ENCODE peak calls at places on chromosomes 16 and 17, in four cellular contexts. One of them, this sample, is unnamed.

GRCh38 chr17:82228842-82229685 is at the start of gene SLC16A3:
- DNase-seq in K562: no peak
- DNase-seq in A549: no peak
- DNase-seq in GM12878: no peak
- DNase-seq in this sample: no peak

GRCh38 chr17:57186231-57187019 is 69.9 kb upstream of the MSI2 start:
- DNase-seq in K562: no peak
- DNase-seq in A549: no peak
- DNase-seq in GM12878: no peak
- DNase-seq in this sample: no peak

GRCh38 chr17:1323336-1323735 is 43.9 kb downstream of the TRARG1 start:
- DNase-seq in K562: peak; percentile 40
- DNase-seq in A549: no peak
- DNase-seq in GM12878: no peak
- DNase-seq in this sample: no peak

GRCh38 chr16:7615565-7615964 is 282.9 kb downstream of the RBFOX1 start:
- DNase-seq in K562: peak; percentile 32
- DNase-seq in A549: no peak
- DNase-seq in GM12878: no peak
- DNase-seq in this sample: no peak

GRCh38 chr16:2194852-2195315 is 1.5 kb downstream of the CASKIN1 start:
- DNase-seq in K562: peak; percentile 83
- DNase-seq in A549: peak; percentile 69
- DNase-seq in GM12878: peak; percentile 11
- DNase-seq in this sample: peak; percentile 67

GRCh38 chr17:68981288-68981687 is 26.1 kb upstream of the ABCA8 start:
- DNase-seq in K562: no peak
- DNase-seq in A549: no peak
- DNase-seq in GM12878: peak; percentile 32
- DNase-seq in this sample: peak; percentile 20

GRCh38 chr16:86572041-86572521 is 5.5 kb downstream of the FOXC2 start:
- DNase-seq in K562: no peak
- DNase-seq in A549: no peak
- DNase-seq in GM12878: no peak
- DNase-seq in this sample: no peak

GRCh38 chr16:27544671-27545070 is 5.0 kb downstream of the GTF3C1 start:
- DNase-seq in K562: no peak
- DNase-seq in A549: no peak
- DNase-seq in GM12878: no peak
- DNase-seq in this sample: no peak

DNA sequence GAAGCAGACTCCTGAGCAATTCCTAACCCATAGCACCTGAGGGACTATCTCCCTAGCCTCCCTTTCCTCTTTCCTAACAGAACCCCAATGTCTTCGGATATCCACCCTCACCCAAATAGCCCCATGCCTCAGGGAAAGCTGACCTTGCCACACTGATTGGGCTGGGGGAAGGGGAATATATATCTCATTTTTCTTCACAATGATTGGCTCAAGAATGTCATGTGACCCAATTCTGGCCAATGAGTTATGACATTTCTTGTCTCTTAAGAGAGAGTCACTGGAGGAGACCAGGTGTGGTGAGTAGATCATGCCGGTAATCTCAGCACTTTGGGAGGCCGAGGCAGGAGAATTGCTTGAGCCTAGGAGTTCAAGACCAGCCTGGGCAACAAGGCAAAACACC is 71.9 kb upstream of the NLK start:
- DNase-seq in K562: peak; percentile 78
- DNase-seq in A549: no peak
- DNase-seq in GM12878: no peak
- DNase-seq in this sample: no peak
- TF ChIP-seq MYC in K562: no peak
- TF ChIP-seq MYC in A549: no peak
- TF ChIP-seq MYC in GM12878: no peak
- TF ChIP-seq MYC in this sample: no peak

GRCh38 chr16:24514096-24514495 is 25.3 kb upstream of the RBBP6 start:
- DNase-seq in K562: no peak
- DNase-seq in A549: no peak
- DNase-seq in GM12878: no peak
- DNase-seq in this sample: no peak
- TF ChIP-seq HDAC2 in K562: no peak
- TF ChIP-seq HDAC2 in A549: no peak
- TF ChIP-seq HDAC2 in GM12878: no peak
- TF ChIP-seq HDAC2 in this sample: no peak

DNA sequence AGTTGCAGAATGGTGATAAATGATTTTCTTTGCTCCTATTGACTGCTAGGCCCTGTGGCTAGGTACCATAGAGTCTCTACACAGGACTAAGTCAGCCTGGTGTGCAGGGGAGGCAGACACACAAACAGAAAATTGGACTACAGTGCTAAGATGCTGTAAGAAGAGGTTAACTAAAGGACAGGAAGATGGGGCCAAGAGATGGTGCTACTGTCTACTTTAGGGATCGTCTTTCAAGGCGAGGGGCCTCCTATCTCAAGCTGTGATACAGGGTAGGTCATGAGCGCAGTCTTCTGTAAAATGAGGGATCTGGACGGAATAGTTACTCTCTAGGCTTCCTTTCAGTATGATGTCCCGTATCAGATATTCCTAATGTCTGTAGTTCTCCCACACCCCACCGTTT is 817 bp downstream of the NME1 start:
- DNase-seq in K562: peak; percentile 52
- DNase-seq in A549: no peak
- DNase-seq in GM12878: no peak
- DNase-seq in this sample: no peak
- TF ChIP-seq MYC in K562: no peak
- TF ChIP-seq MYC in A549: no peak
- TF ChIP-seq MYC in GM12878: no peak
- TF ChIP-seq MYC in this sample: no peak

GRCh38 chr17:28725660-28726395 is at the start of gene TLCD1:
- DNase-seq in K562: peak; percentile 91
- DNase-seq in A549: peak; percentile 92
- DNase-seq in GM12878: no peak
- DNase-seq in this sample: peak; percentile 68

GRCh38 chr17:28724500-28725165 is 1.4 kb downstream of the TLCD1 start:
- DNase-seq in K562: peak; percentile 62
- DNase-seq in A549: no peak
- DNase-seq in GM12878: no peak
- DNase-seq in this sample: no peak

GRCh38 chr17:28726912-28727726 is 1.1 kb upstream of the TLCD1 start:
- DNase-seq in K562: peak; percentile 99
- DNase-seq in A549: peak; percentile 94
- DNase-seq in GM12878: peak; percentile 85
- DNase-seq in this sample: peak; percentile 96

GRCh38 chr17:28726396-28726911 is 421 bp upstream of the TLCD1 start:
- DNase-seq in K562: peak; percentile 87
- DNase-seq in A549: peak; percentile 75
- DNase-seq in GM12878: no peak
- DNase-seq in this sample: peak; percentile 48

DNA sequence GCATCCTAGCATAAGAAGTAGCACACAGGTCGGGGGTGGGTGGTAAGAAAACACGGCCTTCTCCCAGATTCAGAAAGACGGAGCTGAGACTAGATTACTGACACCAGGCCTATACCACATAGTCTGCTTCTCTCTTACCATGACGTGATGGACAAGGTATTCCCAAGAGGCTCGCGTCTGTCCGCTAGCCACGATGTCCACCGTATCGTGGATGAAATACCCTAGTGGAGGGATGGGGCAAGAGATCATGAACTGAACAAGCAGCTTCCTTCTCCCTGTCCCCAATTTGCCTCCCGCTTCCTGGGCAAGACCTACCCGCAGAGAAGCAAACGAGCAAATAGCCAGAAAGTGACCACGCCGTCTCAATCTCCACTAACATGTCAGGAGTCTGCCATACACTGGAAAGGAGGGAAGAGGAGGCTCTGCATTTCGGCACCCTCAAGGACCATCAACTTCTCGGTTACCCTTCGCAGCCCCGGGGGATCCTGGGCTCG is 820 bp downstream of the TLCD1 start:
- DNase-seq in K562: peak; percentile 83
- DNase-seq in A549: peak; percentile 74
- DNase-seq in GM12878: no peak
- DNase-seq in this sample: peak; percentile 65
- TF ChIP-seq HDAC2 in K562: no peak
- TF ChIP-seq HDAC2 in A549: no peak
- TF ChIP-seq HDAC2 in GM12878: no peak
- TF ChIP-seq HDAC2 in this sample: no peak

DNA sequence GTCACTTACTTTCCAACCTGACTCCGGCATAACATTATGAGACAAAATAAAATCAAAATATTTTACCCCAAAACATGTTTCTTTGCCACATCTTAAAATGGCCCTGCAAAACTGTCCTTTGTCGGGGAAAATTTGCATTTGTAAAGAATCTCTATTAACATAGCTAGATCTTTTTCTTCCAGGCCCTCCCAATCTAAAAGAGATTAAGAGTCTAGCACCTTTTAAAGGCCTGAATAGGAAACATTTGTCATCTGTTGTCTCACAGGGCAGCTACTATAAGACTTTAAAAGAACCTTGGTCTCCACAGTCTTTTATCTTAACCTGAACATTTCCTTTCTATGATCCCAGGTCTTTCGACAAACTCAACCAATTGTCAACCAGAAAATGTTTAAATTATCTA is 18.1 kb upstream of the DHRS7B start:
- DNase-seq in K562: no peak
- DNase-seq in A549: no peak
- DNase-seq in GM12878: no peak
- DNase-seq in this sample: no peak
- TF ChIP-seq MYC in K562: no peak
- TF ChIP-seq MYC in A549: no peak
- TF ChIP-seq MYC in GM12878: no peak
- TF ChIP-seq MYC in this sample: no peak

GRCh38 chr17:42139093-42139492 is 15.7 kb downstream of the RAB5C start:
- DNase-seq in K562: no peak
- DNase-seq in A549: no peak
- DNase-seq in GM12878: no peak
- DNase-seq in this sample: no peak

GRCh38 chr17:42146911-42147607 is 7.7 kb downstream of the RAB5C start:
- DNase-seq in K562: no peak
- DNase-seq in A549: no peak
- DNase-seq in GM12878: no peak
- DNase-seq in this sample: no peak

GRCh38 chr17:42141382-42141781 is 13.4 kb downstream of the RAB5C start:
- DNase-seq in K562: no peak
- DNase-seq in A549: no peak
- DNase-seq in GM12878: no peak
- DNase-seq in this sample: no peak

GRCh38 chr17:42136654-42137051 is 14.0 kb downstream of the HSPB9 start:
- DNase-seq in K562: no peak
- DNase-seq in A549: no peak
- DNase-seq in GM12878: no peak
- DNase-seq in this sample: no peak

GRCh38 chr17:42142371-42142896 is 12.4 kb downstream of the RAB5C start:
- DNase-seq in K562: no peak
- DNase-seq in A549: no peak
- DNase-seq in GM12878: no peak
- DNase-seq in this sample: no peak
- TF ChIP-seq HDAC2 in K562: no peak
- TF ChIP-seq HDAC2 in A549: no peak
- TF ChIP-seq HDAC2 in GM12878: no peak
- TF ChIP-seq HDAC2 in this sample: no peak

DNA sequence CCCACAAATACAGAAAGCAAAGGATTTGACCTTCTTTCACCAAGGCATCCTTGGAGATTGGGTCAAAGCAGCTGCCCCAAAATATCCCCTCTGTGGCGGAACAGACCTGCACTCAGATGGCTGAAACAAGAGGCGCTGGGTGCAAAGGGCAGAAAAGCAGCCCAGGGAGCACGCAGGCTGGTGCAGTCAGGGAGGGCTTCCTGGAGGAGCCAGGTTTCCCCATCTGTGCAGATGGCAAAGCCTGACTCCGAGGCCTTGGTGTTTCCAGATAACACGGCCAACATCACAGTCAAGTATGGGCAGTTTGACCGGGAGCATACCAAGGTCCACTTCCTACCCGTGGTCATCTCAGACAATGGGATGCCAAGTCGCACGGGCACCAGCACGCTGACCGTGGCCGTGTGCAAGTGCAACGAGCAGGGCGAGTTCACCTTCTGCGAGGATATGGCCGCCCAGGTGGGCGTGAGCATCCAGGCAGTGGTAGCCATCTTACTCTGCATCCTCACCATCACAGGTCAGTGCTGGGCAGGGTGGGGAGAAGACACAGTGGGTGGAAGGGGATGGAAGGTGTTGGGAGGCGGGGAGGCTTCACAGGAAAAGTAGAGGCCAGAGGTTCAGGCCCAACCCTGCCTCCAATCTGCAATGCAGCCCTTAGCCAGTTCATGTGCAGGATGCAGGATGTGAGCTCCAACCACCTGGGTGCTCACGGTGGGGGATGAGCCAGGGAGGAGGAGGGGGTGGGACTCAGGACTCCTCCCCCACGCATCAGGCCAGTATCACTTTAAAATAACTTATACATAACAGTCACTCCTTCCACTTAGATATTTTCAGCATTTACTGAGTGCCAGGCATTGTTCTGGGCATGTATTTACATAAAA is 26.4 kb upstream of the BEAN1 start:
- DNase-seq in K562: no peak
- DNase-seq in A549: no peak
- DNase-seq in GM12878: no peak
- DNase-seq in this sample: no peak
- TF ChIP-seq MYC in K562: no peak
- TF ChIP-seq MYC in A549: no peak
- TF ChIP-seq MYC in GM12878: no peak
- TF ChIP-seq MYC in this sample: no peak